ENCODE peak calls at places on chromosomes 1 and 21, in four cellular contexts. Z is hepatic stellate cell; K is AG04450; V is activated naive CD8-positive, alpha-beta T cell treated with anti-CD3 and anti-CD28 coated beads, Interleukin-2, amount 50 U/mL, for 16 hours. E is an unnamed sample.

GRCh38 chr1:12040457-12041051 is 21.3 kb downstream of the MIIP start:
- DNase-seq in Z (peak; percentile 70), K (peak; percentile 86), V (no peak), E (no peak)

GRCh38 chr21:41678944-41679343 is 87.9 kb downstream of the RIPK4 start:
- DNase-seq in Z (peak; percentile 97), K (peak; percentile 78), V (no peak), E (peak; percentile 56)

GRCh38 chr1:100073531-100073930 is 59.2 kb downstream of the SASS6 start:
- DNase-seq in Z (no peak), K (no peak), V (no peak), E (no peak)

GRCh38 chr1:186244825-186245224 is 130.2 kb downstream of the TPR start:
- DNase-seq in Z (no peak), K (no peak), V (no peak), E (no peak)

GRCh38 chr1:1197551-1198422 is 8.6 kb downstream of the TNFRSF18 start:
- DNase-seq in Z (no peak), K (no peak), V (no peak), E (no peak)

GRCh38 chr1:147812799-147813198 is 52.4 kb upstream of the GJA5 start:
- DNase-seq in Z (no peak), K (no peak), V (no peak), E (no peak)

GRCh38 chr1:200099040-200099439 is 71.5 kb downstream of the NR5A2 start:
- DNase-seq in Z (no peak), K (no peak), V (no peak), E (no peak)

GRCh38 chr1:149942207-149942606 is 5.5 kb upstream of the MTMR11 start:
- DNase-seq in Z (peak; percentile 23), K (no peak), V (no peak), E (no peak)

GRCh38 chr1:222012816-222013215 is 270.9 kb upstream of the DUSP10 start:
- DNase-seq in Z (no peak), K (no peak), V (no peak), E (no peak)

GRCh38 chr1:185409763-185410528 is 92.9 kb upstream of the IVNS1ABP start:
- DNase-seq in Z (no peak), K (no peak), V (no peak), E (no peak)

GRCh38 chr1:166141969-166142368 is 24.8 kb downstream of the FAM78B start:
- DNase-seq in Z (no peak), K (no peak), V (no peak), E (no peak)

GRCh38 chr21:36079010-36079649 is 9.3 kb downstream of the CBR1 start:
- DNase-seq in Z (no peak), K (no peak), V (peak; percentile 17), E (no peak)

GRCh38 chr1:35866998-35867397 is 16.0 kb upstream of the AGO1 start:
- DNase-seq in Z (no peak), K (no peak), V (no peak), E (no peak)

GRCh38 chr1:247409869-247410544 is 6.0 kb upstream of the NLRP3 start:
- DNase-seq in Z (no peak), K (no peak), V (no peak), E (no peak)

GRCh38 chr1:6481820-6482471 is 9.5 kb downstream of the PLEKHG5 start:
- DNase-seq in Z (no peak), K (no peak), V (no peak), E (no peak)

GRCh38 chr1:215539803-215540575 is 27.1 kb upstream of the KCTD3 start:
- DNase-seq in Z (no peak), K (no peak), V (no peak), E (no peak)

GRCh38 chr21:44601596-44602473 is 1.4 kb downstream of the KRTAP10-7 start:
- DNase-seq in Z (no peak), K (no peak), V (no peak), E (no peak)

GRCh38 chr1:94255476-94255875 is 18.1 kb upstream of the ARHGAP29 start:
- DNase-seq in Z (no peak), K (no peak), V (no peak), E (no peak)

GRCh38 chr1:212368073-212368484 is 46.6 kb downstream of the PACC1 start:
- DNase-seq in Z (peak; percentile 67), K (peak; percentile 47), V (peak; percentile 13), E (peak; percentile 48)

GRCh38 chr1:205144751-205145150 is 23.0 kb upstream of the RBBP5 start:
- DNase-seq in Z (peak; percentile 50), K (peak; percentile 18), V (no peak), E (peak; percentile 39)

GRCh38 chr21:26837539-26837938 is 7.7 kb downstream of the ADAMTS1 start:
- DNase-seq in Z (no peak), K (no peak), V (no peak), E (no peak)

GRCh38 chr1:214136336-214136735 is 144.6 kb upstream of the SMYD2 start:
- DNase-seq in Z (no peak), K (no peak), V (no peak), E (no peak)

GRCh38 chr1:27611450-27611849 is 7.5 kb upstream of the AHDC1 start:
- DNase-seq in Z (no peak), K (no peak), V (no peak), E (no peak)

GRCh38 chr1:91054780-91055481 is 33.1 kb upstream of the ZNF644 start:
- DNase-seq in Z (no peak), K (no peak), V (no peak), E (no peak)

GRCh38 chr1:31767225-31767624 is 3.1 kb upstream of the ADGRB2 start:
- DNase-seq in Z (no peak), K (no peak), V (no peak), E (no peak)

GRCh38 chr21:33578959-33579542 is 9.4 kb downstream of the DONSON start:
- DNase-seq in Z (no peak), K (no peak), V (no peak), E (no peak)

GRCh38 chr1:234691567-234691966 is 81.6 kb upstream of the IRF2BP2 start:
- DNase-seq in Z (no peak), K (no peak), V (no peak), E (no peak)

E was measured in glomerular endothelial cell.